ENCODE peak calls at places on chromosome 11, in six cellular contexts. One of them, this sample, is unnamed. For H3K4me1 and H3K9me3, the result is how much of the 10 kb centered on the place peaks cover.

GRCh38 chr11:109275931-109276330 is 146.1 kb upstream of the C11orf87 start:
- DNase-seq in thoracic aorta: no peak
- DNase-seq in GM23248: no peak
- DNase-seq in lower lobe of right lung: no peak
- DNase-seq in IMR-90: no peak
- DNase-seq in tibial nerve: no peak
- DNase-seq in this sample: no peak

GRCh38 chr11:73797457-73797856 is 9.8 kb downstream of the MRPL48 start:
- DNase-seq in tibial nerve: no peak
- DNase-seq in GM23248: no peak
- DNase-seq in lower lobe of right lung: no peak
- DNase-seq in IMR-90: no peak
- DNase-seq in thoracic aorta: no peak
- DNase-seq in this sample: no peak

GRCh38 chr11:117096140-117096972 is 1.9 kb downstream of the SIK3 start:
- DNase-seq in tibial nerve: no peak
- DNase-seq in IMR-90: no peak
- DNase-seq in thoracic aorta: no peak
- DNase-seq in lower lobe of right lung: no peak
- DNase-seq in GM23248: peak
- DNase-seq in this sample: peak

GRCh38 chr11:19605500-19606371 is 106.9 kb upstream of the NAV2 start:
- DNase-seq in IMR-90: peak
- DNase-seq in lower lobe of right lung: no peak
- DNase-seq in thoracic aorta: no peak
- DNase-seq in tibial nerve: no peak
- DNase-seq in GM23248: peak
- DNase-seq in this sample: peak

GRCh38 chr11:94519478-94520084 is 7.3 kb downstream of the C11orf97 start:
- DNase-seq in IMR-90: peak
- DNase-seq in lower lobe of right lung: no peak
- DNase-seq in tibial nerve: no peak
- DNase-seq in GM23248: peak
- DNase-seq in thoracic aorta: no peak
- DNase-seq in this sample: no peak

GRCh38 chr11:115698243-115698642 is 194.0 kb upstream of the CADM1 start:
- DNase-seq in thoracic aorta: no peak
- DNase-seq in IMR-90: no peak
- DNase-seq in GM23248: no peak
- DNase-seq in tibial nerve: no peak
- DNase-seq in lower lobe of right lung: no peak
- DNase-seq in this sample: no peak

GRCh38 chr11:94141511-94142307 is 13.1 kb downstream of the PANX1 start:
- DNase-seq in tibial nerve: no peak
- DNase-seq in thoracic aorta: no peak
- DNase-seq in lower lobe of right lung: no peak
- DNase-seq in IMR-90: no peak
- DNase-seq in GM23248: no peak
- DNase-seq in this sample: no peak

GRCh38 chr11:65479184-65480145 is 19.4 kb upstream of the MALAT1 start:
- DNase-seq in tibial nerve: no peak
- DNase-seq in GM23248: peak
- DNase-seq in IMR-90: peak
- DNase-seq in thoracic aorta: peak
- DNase-seq in lower lobe of right lung: no peak
- DNase-seq in this sample: peak

GRCh38 chr11:114624455-114625207 is 29.0 kb upstream of the NXPE4 start:
- DNase-seq in IMR-90: no peak
- DNase-seq in thoracic aorta: no peak
- DNase-seq in GM23248: no peak
- DNase-seq in tibial nerve: no peak
- DNase-seq in lower lobe of right lung: no peak
- DNase-seq in this sample: no peak

GRCh38 chr11:120337896-120338840 is 2.0 kb downstream of the ARHGEF12 start:
- DNase-seq in tibial nerve: no peak
- DNase-seq in lower lobe of right lung: no peak
- DNase-seq in GM23248: peak
- DNase-seq in IMR-90: peak
- DNase-seq in thoracic aorta: no peak
- DNase-seq in this sample: peak

GRCh38 chr11:124801014-124801413 is 808 bp upstream of the MSANTD2 start:
- DNase-seq in thoracic aorta: no peak
- DNase-seq in IMR-90: peak
- DNase-seq in lower lobe of right lung: no peak
- DNase-seq in GM23248: peak
- DNase-seq in tibial nerve: no peak
- DNase-seq in this sample: no peak

GRCh38 chr11:48109046-48109666 is 107.5 kb upstream of the OR4B1 start:
- DNase-seq in tibial nerve: no peak
- DNase-seq in lower lobe of right lung: no peak
- DNase-seq in GM23248: peak
- DNase-seq in IMR-90: peak
- DNase-seq in thoracic aorta: no peak
- DNase-seq in this sample: no peak

GRCh38 chr11:64384981-64385952 is 26.3 kb downstream of the RPS6KA4 start:
- DNase-seq in tibial nerve: no peak
- DNase-seq in IMR-90: no peak
- DNase-seq in thoracic aorta: no peak
- DNase-seq in GM23248: no peak
- DNase-seq in lower lobe of right lung: no peak
- DNase-seq in this sample: peak
- H3K4me1 ChIP-seq in tibial nerve: under half
- H3K4me1 ChIP-seq in IMR-90: under half
- H3K4me1 ChIP-seq in thoracic aorta: under half
- H3K4me1 ChIP-seq in GM23248: under half
- H3K4me1 ChIP-seq in lower lobe of right lung: under half
- H3K4me1 ChIP-seq in this sample: under half

GRCh38 chr11:58805065-58805464 is 39.4 kb downstream of the GLYATL2 start:
- DNase-seq in GM23248: peak
- DNase-seq in tibial nerve: no peak
- DNase-seq in lower lobe of right lung: no peak
- DNase-seq in thoracic aorta: no peak
- DNase-seq in IMR-90: peak
- DNase-seq in this sample: no peak
- H3K9me3 ChIP-seq in GM23248: under half
- H3K9me3 ChIP-seq in tibial nerve: under half
- H3K9me3 ChIP-seq in lower lobe of right lung: under half
- H3K9me3 ChIP-seq in thoracic aorta: under half
- H3K9me3 ChIP-seq in IMR-90: under half
- H3K9me3 ChIP-seq in this sample: under half

GRCh38 chr11:64148917-64149617 is 16.8 kb downstream of the MACROD1 start:
- DNase-seq in GM23248: no peak
- DNase-seq in thoracic aorta: no peak
- DNase-seq in lower lobe of right lung: no peak
- DNase-seq in tibial nerve: no peak
- DNase-seq in IMR-90: no peak
- DNase-seq in this sample: no peak
- H3K4me1 ChIP-seq in GM23248: under half
- H3K4me1 ChIP-seq in thoracic aorta: under half
- H3K4me1 ChIP-seq in lower lobe of right lung: under half
- H3K4me1 ChIP-seq in tibial nerve: under half
- H3K4me1 ChIP-seq in IMR-90: under half
- H3K4me1 ChIP-seq in this sample: under half

DNA sequence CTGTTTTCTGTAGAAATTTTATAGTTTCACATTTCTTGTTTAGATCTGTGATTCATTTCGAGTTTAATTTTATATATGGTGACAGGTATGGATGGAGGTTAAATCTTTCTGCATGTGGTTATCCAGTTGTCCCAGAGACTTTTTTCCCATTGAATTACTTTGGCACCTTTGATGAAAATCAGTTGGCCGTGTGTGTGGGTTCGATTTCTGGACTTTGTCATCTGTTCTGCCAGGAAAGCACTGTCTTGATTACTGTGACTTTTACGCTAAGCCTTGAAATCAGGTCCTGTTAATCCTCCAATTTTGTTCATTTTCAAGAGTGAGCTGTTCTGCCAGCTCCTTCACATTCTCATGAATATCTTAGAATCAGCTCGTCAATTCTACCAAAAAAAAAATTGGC is 107.4 kb downstream of the KCNQ1 start:
- DNase-seq in IMR-90: no peak
- DNase-seq in thoracic aorta: no peak
- DNase-seq in GM23248: no peak
- DNase-seq in tibial nerve: no peak
- DNase-seq in lower lobe of right lung: no peak
- DNase-seq in this sample: no peak
- H3K9me3 ChIP-seq in IMR-90: under half
- H3K9me3 ChIP-seq in thoracic aorta: under half
- H3K9me3 ChIP-seq in GM23248: under half
- H3K9me3 ChIP-seq in tibial nerve: under half
- H3K9me3 ChIP-seq in lower lobe of right lung: under half
- H3K9me3 ChIP-seq in this sample: under half

DNA sequence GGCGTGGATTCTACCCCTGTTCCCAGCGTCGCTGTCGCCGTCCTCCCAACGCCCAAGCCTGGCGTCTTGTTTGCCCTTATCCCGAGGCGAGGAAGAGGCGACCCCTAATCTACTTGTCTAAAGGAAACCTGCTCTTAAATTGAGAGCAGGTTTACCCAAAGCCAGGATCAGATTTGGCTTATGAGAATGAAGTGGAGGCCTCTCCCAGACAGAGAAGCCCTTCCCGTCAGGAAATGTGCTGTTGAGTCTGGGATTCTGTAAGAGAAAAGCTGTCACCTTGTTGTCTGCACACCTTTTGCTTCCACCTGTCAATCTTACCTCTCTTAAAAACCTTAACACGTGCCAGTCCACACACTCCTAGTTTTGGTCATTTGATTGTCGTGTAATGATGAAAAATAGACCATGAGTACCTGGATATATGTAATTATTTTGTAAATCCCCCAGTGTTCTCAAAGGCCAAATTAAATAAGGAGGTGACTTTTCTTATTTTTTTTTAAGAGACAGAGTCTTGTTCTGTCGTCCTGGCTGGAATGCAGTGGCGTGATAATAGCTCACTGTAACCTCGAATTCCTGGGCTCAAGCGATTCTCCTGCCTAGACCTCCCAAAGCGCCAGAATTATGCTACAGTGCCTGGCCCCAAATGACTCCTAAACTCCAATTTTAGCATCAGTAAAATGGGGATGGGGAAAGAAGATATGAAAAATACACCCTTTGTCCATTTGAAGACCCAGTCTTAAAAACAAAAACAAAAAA is 627 bp downstream of the GTF2H1 start:
- DNase-seq in IMR-90: no peak
- DNase-seq in lower lobe of right lung: no peak
- DNase-seq in thoracic aorta: no peak
- DNase-seq in GM23248: peak
- DNase-seq in tibial nerve: no peak
- DNase-seq in this sample: no peak
- H3K4me1 ChIP-seq in IMR-90: under half
- H3K4me1 ChIP-seq in lower lobe of right lung: half or more
- H3K4me1 ChIP-seq in thoracic aorta: under half
- H3K4me1 ChIP-seq in GM23248: under half
- H3K4me1 ChIP-seq in tibial nerve: under half
- H3K4me1 ChIP-seq in this sample: under half

GRCh38 chr11:69133251-69133650 is 22.5 kb upstream of the SMIM38 start:
- DNase-seq in GM23248: no peak
- DNase-seq in thoracic aorta: no peak
- DNase-seq in tibial nerve: no peak
- DNase-seq in lower lobe of right lung: no peak
- DNase-seq in IMR-90: no peak
- DNase-seq in this sample: no peak
- H3K9me3 ChIP-seq in GM23248: under half
- H3K9me3 ChIP-seq in thoracic aorta: under half
- H3K9me3 ChIP-seq in tibial nerve: under half
- H3K9me3 ChIP-seq in lower lobe of right lung: under half
- H3K9me3 ChIP-seq in IMR-90: under half
- H3K9me3 ChIP-seq in this sample: under half

This sample was measured in BE2C.